ENCODE peak calls at places on chromosomes 13 and 19, in seven cellular contexts. X is stomach; P is lung microvascular endothelial cell; C is cardiac fibroblast; B is stimulated activated CD4-positive, alpha-beta T cell treated with anti-CD3 and anti-CD28 coated beads, Interleukin-12 subunit alpha, Interleukin-12 subunit beta, amount 100 ng/mL, for 48 hours; I is RPMI8226; Q is Caco-2. T is an unnamed sample.

GRCh38 chr19:55600336-55601028 is 394 bp downstream of the ZNF524 start:
- DNase-seq in I (no peak), Q (no peak), B (peak; percentile 39), C (no peak), P (peak; percentile 63), X (no peak), T (peak; percentile 85)

GRCh38 chr19:45878043-45878794 is 7.7 kb downstream of the IRF2BP1 start:
- DNase-seq in I (no peak), P (no peak), Q (no peak), X (peak; percentile 93), B (no peak), C (no peak), T (peak; percentile 84)

GRCh38 chr13:50400930-50401553 is 385.8 kb downstream of the KCNRG start:
- DNase-seq in B (no peak), I (no peak), C (peak; percentile 74), Q (no peak), P (peak; percentile 45), X (no peak), T (no peak)

GRCh38 chr13:103386341-103386740 is 320.1 kb upstream of the SLC10A2 start:
- DNase-seq in X (no peak), Q (no peak), P (no peak), C (peak; percentile 56), B (no peak), I (no peak), T (no peak)

GRCh38 chr13:77033717-77034302 is 6.9 kb upstream of the FBXL3 start:
- DNase-seq in I (no peak), C (peak; percentile 54), X (no peak), Q (no peak), P (no peak), B (no peak), T (no peak)

GRCh38 chr19:45889210-45889885 is 3.4 kb upstream of the IRF2BP1 start:
- DNase-seq in X (no peak), P (no peak), Q (no peak), I (no peak), B (no peak), C (no peak), T (no peak)

GRCh38 chr13:99434258-99434788 is 66.9 kb upstream of the TM9SF2 start:
- DNase-seq in X (peak; percentile 54), P (no peak), C (no peak), I (no peak), Q (no peak), B (peak; percentile 60), T (peak; percentile 35)

GRCh38 chr19:22137791-22138190 is 59.0 kb downstream of the ZNF676 start:
- DNase-seq in I (no peak), P (no peak), B (no peak), C (no peak), Q (no peak), X (no peak), T (no peak)

GRCh38 chr19:13110099-13110610 is 6.4 kb downstream of the TRMT1 start:
- DNase-seq in P (no peak), I (no peak), C (no peak), Q (no peak), X (no peak), B (no peak), T (no peak)

GRCh38 chr13:48068952-48069351 is 26.0 kb downstream of the MED4 start:
- DNase-seq in C (no peak), Q (no peak), X (no peak), I (no peak), B (no peak), P (no peak), T (no peak)

GRCh38 chr13:79451500-79451962 is 29.4 kb upstream of the NDFIP2 start:
- DNase-seq in I (no peak), P (peak; percentile 96), X (no peak), Q (no peak), B (peak; percentile 91), C (peak; percentile 94), T (peak; percentile 58)

GRCh38 chr19:3162418-3163229 is 15.9 kb upstream of the S1PR4 start:
- DNase-seq in Q (no peak), I (peak; percentile 56), P (no peak), X (no peak), C (peak; percentile 54), B (no peak), T (no peak)

GRCh38 chr19:38047048-38047435 is 140.0 kb downstream of the SIPA1L3 start:
- DNase-seq in I (no peak), B (no peak), P (no peak), X (no peak), Q (no peak), C (no peak), T (no peak)

GRCh38 chr13:110346661-110347067 is 39.6 kb downstream of the COL4A2 start:
- DNase-seq in C (peak; percentile 51), I (peak; percentile 66), X (no peak), Q (no peak), P (no peak), B (no peak), T (peak; percentile 90)

GRCh38 chr19:661427-662196 is 1.4 kb downstream of the RNF126 start:
- DNase-seq in I (peak; percentile 70), P (no peak), X (peak; percentile 60), B (peak; percentile 58), C (peak; percentile 29), Q (no peak), T (peak; percentile 81)

GRCh38 chr19:15977193-15977592 is 28.4 kb downstream of the OR10H4 start:
- DNase-seq in Q (no peak), X (no peak), B (no peak), P (no peak), C (no peak), I (no peak), T (no peak)

GRCh38 chr19:17720487-17720839 is 1.2 kb downstream of the MAP1S start:
- DNase-seq in C (no peak), P (peak; percentile 51), Q (no peak), X (no peak), I (no peak), B (no peak), T (no peak)

GRCh38 chr13:35468195-35468594 is 8.3 kb downstream of the MAB21L1 start:
- DNase-seq in P (no peak), B (no peak), I (no peak), X (no peak), Q (no peak), C (peak; percentile 28), T (no peak)